ENCODE peak calls at places on chromosomes 13 and 19, in six cellular contexts. One of them, this sample, is unnamed.

GRCh38 chr13:42367836-42368235 is 95.9 kb downstream of the AKAP11 start:
- DNase-seq in body of pancreas: no peak
- DNase-seq in stimulated activated CD4-positive, alpha-beta T cell treated with anti-CD3 and anti-CD28 coated beads, Interleukin-15, amount 100 ng/mL, for 1 hour: no peak
- DNase-seq in spleen: no peak
- DNase-seq in aorta: no peak
- DNase-seq in T-cell: no peak
- DNase-seq in this sample: no peak

GRCh38 chr19:46955813-46956371 is 63.7 kb upstream of the NPAS1 start:
- DNase-seq in body of pancreas: no peak
- DNase-seq in stimulated activated CD4-positive, alpha-beta T cell treated with anti-CD3 and anti-CD28 coated beads, Interleukin-15, amount 100 ng/mL, for 1 hour: no peak
- DNase-seq in spleen: no peak
- DNase-seq in aorta: no peak
- DNase-seq in T-cell: no peak
- DNase-seq in this sample: no peak

GRCh38 chr13:114248011-114248410 is 13.3 kb downstream of the CDC16 start:
- DNase-seq in body of pancreas: no peak
- DNase-seq in stimulated activated CD4-positive, alpha-beta T cell treated with anti-CD3 and anti-CD28 coated beads, Interleukin-15, amount 100 ng/mL, for 1 hour: no peak
- DNase-seq in spleen: no peak
- DNase-seq in aorta: no peak
- DNase-seq in T-cell: no peak
- DNase-seq in this sample: no peak

GRCh38 chr19:49109051-49109450 is 5.1 kb upstream of the LIN7B start:
- DNase-seq in body of pancreas: no peak
- DNase-seq in stimulated activated CD4-positive, alpha-beta T cell treated with anti-CD3 and anti-CD28 coated beads, Interleukin-15, amount 100 ng/mL, for 1 hour: no peak
- DNase-seq in spleen: no peak
- DNase-seq in aorta: no peak
- DNase-seq in T-cell: no peak
- DNase-seq in this sample: no peak

GRCh38 chr19:39246951-39247669 is 1.5 kb downstream of the IFNL4 start:
- DNase-seq in body of pancreas: no peak
- DNase-seq in stimulated activated CD4-positive, alpha-beta T cell treated with anti-CD3 and anti-CD28 coated beads, Interleukin-15, amount 100 ng/mL, for 1 hour: no peak
- DNase-seq in spleen: peak; percentile 75
- DNase-seq in aorta: no peak
- DNase-seq in T-cell: no peak
- DNase-seq in this sample: peak; percentile 40

GRCh38 chr19:42426643-42427042 is 545 bp downstream of the LIPE start:
- DNase-seq in body of pancreas: no peak
- DNase-seq in stimulated activated CD4-positive, alpha-beta T cell treated with anti-CD3 and anti-CD28 coated beads, Interleukin-15, amount 100 ng/mL, for 1 hour: no peak
- DNase-seq in spleen: no peak
- DNase-seq in aorta: no peak
- DNase-seq in T-cell: no peak
- DNase-seq in this sample: no peak

GRCh38 chr13:45362939-45363338 is 22.0 kb upstream of the TPT1 start:
- DNase-seq in body of pancreas: no peak
- DNase-seq in stimulated activated CD4-positive, alpha-beta T cell treated with anti-CD3 and anti-CD28 coated beads, Interleukin-15, amount 100 ng/mL, for 1 hour: no peak
- DNase-seq in spleen: no peak
- DNase-seq in aorta: no peak
- DNase-seq in T-cell: no peak
- DNase-seq in this sample: no peak

GRCh38 chr19:35211545-35212230 is 16.9 kb downstream of the FAM187B start:
- DNase-seq in body of pancreas: peak; percentile 73
- DNase-seq in stimulated activated CD4-positive, alpha-beta T cell treated with anti-CD3 and anti-CD28 coated beads, Interleukin-15, amount 100 ng/mL, for 1 hour: peak; percentile 58
- DNase-seq in spleen: peak; percentile 93
- DNase-seq in aorta: peak; percentile 86
- DNase-seq in T-cell: peak; percentile 89
- DNase-seq in this sample: no peak

GRCh38 chr13:114043421-114044053 is 69.7 kb upstream of the C13orf46 start:
- DNase-seq in body of pancreas: peak; percentile 58
- DNase-seq in stimulated activated CD4-positive, alpha-beta T cell treated with anti-CD3 and anti-CD28 coated beads, Interleukin-15, amount 100 ng/mL, for 1 hour: no peak
- DNase-seq in spleen: no peak
- DNase-seq in aorta: peak; percentile 76
- DNase-seq in T-cell: peak; percentile 19
- DNase-seq in this sample: peak; percentile 96

GRCh38 chr13:36332986-36333385 is 13.2 kb downstream of the SPART start:
- DNase-seq in body of pancreas: no peak
- DNase-seq in stimulated activated CD4-positive, alpha-beta T cell treated with anti-CD3 and anti-CD28 coated beads, Interleukin-15, amount 100 ng/mL, for 1 hour: no peak
- DNase-seq in spleen: no peak
- DNase-seq in aorta: no peak
- DNase-seq in T-cell: no peak
- DNase-seq in this sample: no peak

GRCh38 chr13:98300956-98301641 is 124.0 kb upstream of the RNF113B start:
- DNase-seq in body of pancreas: peak; percentile 59
- DNase-seq in stimulated activated CD4-positive, alpha-beta T cell treated with anti-CD3 and anti-CD28 coated beads, Interleukin-15, amount 100 ng/mL, for 1 hour: no peak
- DNase-seq in spleen: no peak
- DNase-seq in aorta: no peak
- DNase-seq in T-cell: no peak
- DNase-seq in this sample: no peak

GRCh38 chr13:26228080-26228479 is 6.0 kb upstream of the RNF6 start:
- DNase-seq in body of pancreas: no peak
- DNase-seq in stimulated activated CD4-positive, alpha-beta T cell treated with anti-CD3 and anti-CD28 coated beads, Interleukin-15, amount 100 ng/mL, for 1 hour: no peak
- DNase-seq in spleen: no peak
- DNase-seq in aorta: no peak
- DNase-seq in T-cell: no peak
- DNase-seq in this sample: no peak

GRCh38 chr13:51101636-51102218 is 9.3 kb downstream of the C13orf42 start:
- DNase-seq in body of pancreas: no peak
- DNase-seq in stimulated activated CD4-positive, alpha-beta T cell treated with anti-CD3 and anti-CD28 coated beads, Interleukin-15, amount 100 ng/mL, for 1 hour: no peak
- DNase-seq in spleen: no peak
- DNase-seq in aorta: no peak
- DNase-seq in T-cell: no peak
- DNase-seq in this sample: no peak

GRCh38 chr19:32091196-32091595 is 254.2 kb upstream of the ZNF507 start:
- DNase-seq in body of pancreas: no peak
- DNase-seq in stimulated activated CD4-positive, alpha-beta T cell treated with anti-CD3 and anti-CD28 coated beads, Interleukin-15, amount 100 ng/mL, for 1 hour: no peak
- DNase-seq in spleen: no peak
- DNase-seq in aorta: no peak
- DNase-seq in T-cell: no peak
- DNase-seq in this sample: no peak

GRCh38 chr19:41861098-41861768 is 1.2 kb downstream of the RPS19 start:
- DNase-seq in body of pancreas: no peak
- DNase-seq in stimulated activated CD4-positive, alpha-beta T cell treated with anti-CD3 and anti-CD28 coated beads, Interleukin-15, amount 100 ng/mL, for 1 hour: no peak
- DNase-seq in spleen: peak; percentile 5
- DNase-seq in aorta: no peak
- DNase-seq in T-cell: no peak
- DNase-seq in this sample: no peak

GRCh38 chr13:112928958-112929777 is 39.8 kb upstream of the MCF2L start:
- DNase-seq in body of pancreas: peak; percentile 60
- DNase-seq in stimulated activated CD4-positive, alpha-beta T cell treated with anti-CD3 and anti-CD28 coated beads, Interleukin-15, amount 100 ng/mL, for 1 hour: no peak
- DNase-seq in spleen: no peak
- DNase-seq in aorta: peak; percentile 78
- DNase-seq in T-cell: no peak
- DNase-seq in this sample: no peak

GRCh38 chr13:109146912-109147624 is 517.7 kb downstream of the MYO16 start:
- DNase-seq in body of pancreas: no peak
- DNase-seq in stimulated activated CD4-positive, alpha-beta T cell treated with anti-CD3 and anti-CD28 coated beads, Interleukin-15, amount 100 ng/mL, for 1 hour: no peak
- DNase-seq in spleen: no peak
- DNase-seq in aorta: no peak
- DNase-seq in T-cell: no peak
- DNase-seq in this sample: peak; percentile 57

GRCh38 chr19:40398417-40399056 is 8.6 kb upstream of the HIPK4 start:
- DNase-seq in body of pancreas: no peak
- DNase-seq in stimulated activated CD4-positive, alpha-beta T cell treated with anti-CD3 and anti-CD28 coated beads, Interleukin-15, amount 100 ng/mL, for 1 hour: peak; percentile 10
- DNase-seq in spleen: no peak
- DNase-seq in aorta: no peak
- DNase-seq in T-cell: peak; percentile 77
- DNase-seq in this sample: peak; percentile 38

GRCh38 chr19:31386806-31387205 is 37.6 kb upstream of the TSHZ3 start:
- DNase-seq in body of pancreas: no peak
- DNase-seq in stimulated activated CD4-positive, alpha-beta T cell treated with anti-CD3 and anti-CD28 coated beads, Interleukin-15, amount 100 ng/mL, for 1 hour: no peak
- DNase-seq in spleen: no peak
- DNase-seq in aorta: no peak
- DNase-seq in T-cell: no peak
- DNase-seq in this sample: no peak

GRCh38 chr13:109587689-109588088 is 198.7 kb downstream of the IRS2 start:
- DNase-seq in body of pancreas: no peak
- DNase-seq in stimulated activated CD4-positive, alpha-beta T cell treated with anti-CD3 and anti-CD28 coated beads, Interleukin-15, amount 100 ng/mL, for 1 hour: no peak
- DNase-seq in spleen: no peak
- DNase-seq in aorta: no peak
- DNase-seq in T-cell: no peak
- DNase-seq in this sample: no peak

GRCh38 chr13:95067303-95067702 is 233.9 kb downstream of the ABCC4 start:
- DNase-seq in body of pancreas: no peak
- DNase-seq in stimulated activated CD4-positive, alpha-beta T cell treated with anti-CD3 and anti-CD28 coated beads, Interleukin-15, amount 100 ng/mL, for 1 hour: no peak
- DNase-seq in spleen: no peak
- DNase-seq in aorta: no peak
- DNase-seq in T-cell: no peak
- DNase-seq in this sample: no peak

GRCh38 chr13:105660550-105660949 is 874.9 kb downstream of the EFNB2 start:
- DNase-seq in body of pancreas: no peak
- DNase-seq in stimulated activated CD4-positive, alpha-beta T cell treated with anti-CD3 and anti-CD28 coated beads, Interleukin-15, amount 100 ng/mL, for 1 hour: no peak
- DNase-seq in spleen: no peak
- DNase-seq in aorta: no peak
- DNase-seq in T-cell: no peak
- DNase-seq in this sample: no peak

GRCh38 chr13:72437458-72437857 is 290.0 kb downstream of the MZT1 start:
- DNase-seq in body of pancreas: no peak
- DNase-seq in stimulated activated CD4-positive, alpha-beta T cell treated with anti-CD3 and anti-CD28 coated beads, Interleukin-15, amount 100 ng/mL, for 1 hour: no peak
- DNase-seq in spleen: no peak
- DNase-seq in aorta: no peak
- DNase-seq in T-cell: no peak
- DNase-seq in this sample: no peak

GRCh38 chr19:5784581-5785147 is at the start of gene PRR22:
- DNase-seq in body of pancreas: no peak
- DNase-seq in stimulated activated CD4-positive, alpha-beta T cell treated with anti-CD3 and anti-CD28 coated beads, Interleukin-15, amount 100 ng/mL, for 1 hour: no peak
- DNase-seq in spleen: no peak
- DNase-seq in aorta: no peak
- DNase-seq in T-cell: no peak
- DNase-seq in this sample: no peak

GRCh38 chr13:44044544-44045178 is 165.0 kb downstream of the LACC1 start:
- DNase-seq in body of pancreas: no peak
- DNase-seq in stimulated activated CD4-positive, alpha-beta T cell treated with anti-CD3 and anti-CD28 coated beads, Interleukin-15, amount 100 ng/mL, for 1 hour: no peak
- DNase-seq in spleen: no peak
- DNase-seq in aorta: no peak
- DNase-seq in T-cell: no peak
- DNase-seq in this sample: no peak

GRCh38 chr19:1549332-1549945 is 18.7 kb downstream of the MEX3D start:
- DNase-seq in body of pancreas: no peak
- DNase-seq in stimulated activated CD4-positive, alpha-beta T cell treated with anti-CD3 and anti-CD28 coated beads, Interleukin-15, amount 100 ng/mL, for 1 hour: no peak
- DNase-seq in spleen: no peak
- DNase-seq in aorta: no peak
- DNase-seq in T-cell: no peak
- DNase-seq in this sample: no peak

GRCh38 chr13:37369618-37370017 is 228.9 kb downstream of the POSTN start:
- DNase-seq in body of pancreas: no peak
- DNase-seq in stimulated activated CD4-positive, alpha-beta T cell treated with anti-CD3 and anti-CD28 coated beads, Interleukin-15, amount 100 ng/mL, for 1 hour: no peak
- DNase-seq in spleen: no peak
- DNase-seq in aorta: no peak
- DNase-seq in T-cell: no peak
- DNase-seq in this sample: peak; percentile 30

GRCh38 chr13:82634946-82635345 is 1247.3 kb downstream of the SLITRK1 start:
- DNase-seq in body of pancreas: no peak
- DNase-seq in stimulated activated CD4-positive, alpha-beta T cell treated with anti-CD3 and anti-CD28 coated beads, Interleukin-15, amount 100 ng/mL, for 1 hour: no peak
- DNase-seq in spleen: no peak
- DNase-seq in aorta: no peak
- DNase-seq in T-cell: no peak
- DNase-seq in this sample: no peak

GRCh38 chr19:32919365-32919764 is 49.8 kb upstream of the SLC7A9 start:
- DNase-seq in body of pancreas: no peak
- DNase-seq in stimulated activated CD4-positive, alpha-beta T cell treated with anti-CD3 and anti-CD28 coated beads, Interleukin-15, amount 100 ng/mL, for 1 hour: no peak
- DNase-seq in spleen: no peak
- DNase-seq in aorta: no peak
- DNase-seq in T-cell: no peak
- DNase-seq in this sample: no peak

GRCh38 chr19:3691726-3692125 is 8.5 kb downstream of the PIP5K1C start:
- DNase-seq in body of pancreas: no peak
- DNase-seq in stimulated activated CD4-positive, alpha-beta T cell treated with anti-CD3 and anti-CD28 coated beads, Interleukin-15, amount 100 ng/mL, for 1 hour: no peak
- DNase-seq in spleen: no peak
- DNase-seq in aorta: no peak
- DNase-seq in T-cell: no peak
- DNase-seq in this sample: no peak

GRCh38 chr13:34412817-34413365 is 529.2 kb upstream of the NBEA start:
- DNase-seq in body of pancreas: no peak
- DNase-seq in stimulated activated CD4-positive, alpha-beta T cell treated with anti-CD3 and anti-CD28 coated beads, Interleukin-15, amount 100 ng/mL, for 1 hour: no peak
- DNase-seq in spleen: no peak
- DNase-seq in aorta: no peak
- DNase-seq in T-cell: no peak
- DNase-seq in this sample: no peak

GRCh38 chr19:55075366-55075998 is at the start of gene EPS8L1:
- DNase-seq in body of pancreas: peak; percentile 79
- DNase-seq in stimulated activated CD4-positive, alpha-beta T cell treated with anti-CD3 and anti-CD28 coated beads, Interleukin-15, amount 100 ng/mL, for 1 hour: no peak
- DNase-seq in spleen: no peak
- DNase-seq in aorta: no peak
- DNase-seq in T-cell: no peak
- DNase-seq in this sample: no peak

GRCh38 chr13:27018230-27018875 is 153.3 kb downstream of the USP12 start:
- DNase-seq in body of pancreas: no peak
- DNase-seq in stimulated activated CD4-positive, alpha-beta T cell treated with anti-CD3 and anti-CD28 coated beads, Interleukin-15, amount 100 ng/mL, for 1 hour: no peak
- DNase-seq in spleen: no peak
- DNase-seq in aorta: no peak
- DNase-seq in T-cell: no peak
- DNase-seq in this sample: no peak

GRCh38 chr13:73702419-73703071 is 431.7 kb downstream of the KLF12 start:
- DNase-seq in body of pancreas: no peak
- DNase-seq in stimulated activated CD4-positive, alpha-beta T cell treated with anti-CD3 and anti-CD28 coated beads, Interleukin-15, amount 100 ng/mL, for 1 hour: no peak
- DNase-seq in spleen: no peak
- DNase-seq in aorta: no peak
- DNase-seq in T-cell: peak; percentile 53
- DNase-seq in this sample: peak; percentile 19

GRCh38 chr13:26722321-26722720 is 38.3 kb downstream of the GPR12 start:
- DNase-seq in body of pancreas: no peak
- DNase-seq in stimulated activated CD4-positive, alpha-beta T cell treated with anti-CD3 and anti-CD28 coated beads, Interleukin-15, amount 100 ng/mL, for 1 hour: no peak
- DNase-seq in spleen: no peak
- DNase-seq in aorta: no peak
- DNase-seq in T-cell: no peak
- DNase-seq in this sample: no peak

GRCh38 chr13:46638262-46638661 is 85.3 kb downstream of the LRCH1 start:
- DNase-seq in body of pancreas: no peak
- DNase-seq in stimulated activated CD4-positive, alpha-beta T cell treated with anti-CD3 and anti-CD28 coated beads, Interleukin-15, amount 100 ng/mL, for 1 hour: no peak
- DNase-seq in spleen: no peak
- DNase-seq in aorta: no peak
- DNase-seq in T-cell: no peak
- DNase-seq in this sample: no peak

GRCh38 chr13:19634129-19634740 is 776 bp downstream of the MPHOSPH8 start:
- DNase-seq in body of pancreas: peak; percentile 33
- DNase-seq in stimulated activated CD4-positive, alpha-beta T cell treated with anti-CD3 and anti-CD28 coated beads, Interleukin-15, amount 100 ng/mL, for 1 hour: no peak
- DNase-seq in spleen: no peak
- DNase-seq in aorta: no peak
- DNase-seq in T-cell: no peak
- DNase-seq in this sample: peak; percentile 50

This sample was measured in cardiac muscle cell.